ENCODE peak calls at places on chromosomes 16 and 17, in six cellular contexts. Z, B, M, E, L and H are unnamed samples.

GRCh38 chr17:62713096-62713870 is 85.8 kb downstream of the MRC2 start:
- DNase-seq in Z (no peak), B (no peak), M (no peak), E (no peak), L (no peak), H (no peak)

GRCh38 chr17:38469875-38470274 is 41.6 kb downstream of the ARHGAP23 start:
- DNase-seq in Z (no peak), B (no peak), M (peak; percentile 69), E (no peak), L (no peak), H (peak; percentile 58)

GRCh38 chr17:65730711-65731169 is 169.3 kb upstream of the AXIN2 start:
- DNase-seq in Z (no peak), B (no peak), M (peak; percentile 92), E (no peak), L (no peak), H (peak; percentile 44)

GRCh38 chr16:58907297-58907696 is 173.2 kb upstream of the GOT2 start:
- DNase-seq in Z (no peak), B (no peak), M (no peak), E (no peak), L (no peak), H (no peak)

GRCh38 chr17:19345486-19346350 is 16.8 kb downstream of the B9D1 start:
- DNase-seq in Z (no peak), B (no peak), M (no peak), E (no peak), L (no peak), H (no peak)

GRCh38 chr16:85392756-85393673 is 220.1 kb upstream of the GSE1 start:
- DNase-seq in Z (no peak), B (no peak), M (no peak), E (peak; percentile 34), L (no peak), H (no peak)

GRCh38 chr16:78237856-78238255 is 138.4 kb downstream of the WWOX start:
- DNase-seq in Z (no peak), B (no peak), M (no peak), E (no peak), L (no peak), H (no peak)

GRCh38 chr17:11999715-12000114 is 2.4 kb upstream of the ZNF18 start:
- DNase-seq in Z (no peak), B (no peak), M (no peak), E (no peak), L (no peak), H (no peak)

GRCh38 chr17:33039874-33040273 is 48.2 kb downstream of the SPACA3 start:
- DNase-seq in Z (no peak), B (no peak), M (peak; percentile 69), E (no peak), L (no peak), H (peak; percentile 67)

GRCh38 chr16:79064259-79064658 is 536.3 kb downstream of the MAF start:
- DNase-seq in Z (no peak), B (no peak), M (no peak), E (no peak), L (no peak), H (no peak)

GRCh38 chr17:49414271-49414621 is 436 bp downstream of the PHB1 start:
- DNase-seq in Z (no peak), B (peak; percentile 12), M (peak; percentile 9), E (no peak), L (no peak), H (no peak)

GRCh38 chr17:61202564-61202963 is 197.1 kb upstream of the TBX2 start:
- DNase-seq in Z (no peak), B (no peak), M (peak; percentile 44), E (no peak), L (no peak), H (no peak)

GRCh38 chr17:33522623-33523022 is 229.5 kb upstream of the ASIC2 start:
- DNase-seq in Z (no peak), B (no peak), M (no peak), E (no peak), L (no peak), H (no peak)

GRCh38 chr16:88784074-88784855 is 755 bp downstream of the PIEZO1 start:
- DNase-seq in Z (peak; percentile 62), B (peak; percentile 82), M (peak; percentile 74), E (peak; percentile 82), L (peak; percentile 67), H (peak; percentile 85)

GRCh38 chr16:11133344-11133921 is 122.6 kb downstream of the SOCS1 start:
- DNase-seq in Z (no peak), B (peak; percentile 86), M (peak; percentile 97), E (peak; percentile 73), L (peak; percentile 37), H (peak; percentile 96)

GRCh38 chr17:82752371-82753200 is 721 bp downstream of the TBCD start:
- DNase-seq in Z (peak; percentile 46), B (peak; percentile 52), M (peak; percentile 9), E (peak; percentile 71), L (no peak), H (peak; percentile 22)

GRCh38 chr17:71441098-71441497 is 679.7 kb upstream of the SOX9 start:
- DNase-seq in Z (no peak), B (no peak), M (peak; percentile 82), E (no peak), L (no peak), H (peak; percentile 54)

GRCh38 chr17:42313773-42314566 is 25.7 kb downstream of the STAT5A start:
- DNase-seq in Z (no peak), B (no peak), M (no peak), E (no peak), L (no peak), H (no peak)

GRCh38 chr17:78407387-78407990 is 29.0 kb downstream of the PGS1 start:
- DNase-seq in Z (no peak), B (peak; percentile 42), M (peak; percentile 68), E (no peak), L (no peak), H (no peak)

GRCh38 chr17:31309525-31309924 is 4.3 kb downstream of the EVI2B start:
- DNase-seq in Z (peak; percentile 85), B (no peak), M (no peak), E (no peak), L (no peak), H (no peak)

GRCh38 chr16:47477680-47478079 is 16.5 kb downstream of the PHKB start:
- DNase-seq in Z (no peak), B (no peak), M (peak; percentile 35), E (no peak), L (no peak), H (no peak)

GRCh38 chr16:27168790-27169189 is 34.5 kb upstream of the KDM8 start:
- DNase-seq in Z (no peak), B (no peak), M (no peak), E (no peak), L (no peak), H (no peak)

GRCh38 chr16:71356051-71356740 is 2.3 kb upstream of the CALB2 start:
- DNase-seq in Z (no peak), B (no peak), M (no peak), E (no peak), L (no peak), H (no peak)

GRCh38 chr17:5032865-5033264 is 2.4 kb downstream of the SLC52A1 start:
- DNase-seq in Z (no peak), B (no peak), M (no peak), E (no peak), L (no peak), H (no peak)

GRCh38 chr17:62933986-62934385 is 32.0 kb upstream of the TANC2 start:
- DNase-seq in Z (no peak), B (peak; percentile 57), M (peak; percentile 29), E (no peak), L (no peak), H (no peak)

GRCh38 chr17:40341808-40342574 is 22.5 kb downstream of the GJD3 start:
- DNase-seq in Z (no peak), B (peak; percentile 78), M (peak; percentile 64), E (peak; percentile 92), L (peak; percentile 64), H (peak; percentile 57)

GRCh38 chr17:3043737-3044365 is 19.6 kb downstream of the OR1D5 start:
- DNase-seq in Z (peak; percentile 34), B (no peak), M (no peak), E (no peak), L (no peak), H (no peak)
- TF ChIP-seq CTCF in Z (peak; percentile 77), B (no peak), M (peak; percentile 32), E (no peak), L (no peak), H (peak; percentile 19)

GRCh38 chr17:3479988-3480387 is 4.2 kb downstream of the ASPA start:
- DNase-seq in Z (no peak), B (no peak), M (no peak), E (no peak), L (no peak), H (no peak)

GRCh38 chr17:3474212-3474611 is 1.6 kb upstream of the ASPA start:
- DNase-seq in Z (no peak), B (no peak), M (peak; percentile 27), E (no peak), L (no peak), H (peak; percentile 6)

GRCh38 chr17:3472137-3472536 is 518 bp upstream of the SPATA22 start:
- DNase-seq in Z (no peak), B (no peak), M (no peak), E (no peak), L (no peak), H (no peak)

GRCh38 chr17:3475155-3475808 is 515 bp upstream of the ASPA start:
- DNase-seq in Z (no peak), B (no peak), M (peak; percentile 6), E (no peak), L (no peak), H (no peak)

GRCh38 chr17:3475812-3476686 is at the start of gene ASPA:
- DNase-seq in Z (no peak), B (no peak), M (peak; percentile 9), E (no peak), L (no peak), H (peak; percentile 46)
- H3K4me3 ChIP-seq in Z (no peak within 1 kb of the TSS), B (no peak within 1 kb of the TSS), M (peak within 1 kb of the TSS; percentile 32), E (peak within 1 kb of the TSS; percentile 61), L (no peak within 1 kb of the TSS), H (peak within 1 kb of the TSS; percentile 63)

DNA sequence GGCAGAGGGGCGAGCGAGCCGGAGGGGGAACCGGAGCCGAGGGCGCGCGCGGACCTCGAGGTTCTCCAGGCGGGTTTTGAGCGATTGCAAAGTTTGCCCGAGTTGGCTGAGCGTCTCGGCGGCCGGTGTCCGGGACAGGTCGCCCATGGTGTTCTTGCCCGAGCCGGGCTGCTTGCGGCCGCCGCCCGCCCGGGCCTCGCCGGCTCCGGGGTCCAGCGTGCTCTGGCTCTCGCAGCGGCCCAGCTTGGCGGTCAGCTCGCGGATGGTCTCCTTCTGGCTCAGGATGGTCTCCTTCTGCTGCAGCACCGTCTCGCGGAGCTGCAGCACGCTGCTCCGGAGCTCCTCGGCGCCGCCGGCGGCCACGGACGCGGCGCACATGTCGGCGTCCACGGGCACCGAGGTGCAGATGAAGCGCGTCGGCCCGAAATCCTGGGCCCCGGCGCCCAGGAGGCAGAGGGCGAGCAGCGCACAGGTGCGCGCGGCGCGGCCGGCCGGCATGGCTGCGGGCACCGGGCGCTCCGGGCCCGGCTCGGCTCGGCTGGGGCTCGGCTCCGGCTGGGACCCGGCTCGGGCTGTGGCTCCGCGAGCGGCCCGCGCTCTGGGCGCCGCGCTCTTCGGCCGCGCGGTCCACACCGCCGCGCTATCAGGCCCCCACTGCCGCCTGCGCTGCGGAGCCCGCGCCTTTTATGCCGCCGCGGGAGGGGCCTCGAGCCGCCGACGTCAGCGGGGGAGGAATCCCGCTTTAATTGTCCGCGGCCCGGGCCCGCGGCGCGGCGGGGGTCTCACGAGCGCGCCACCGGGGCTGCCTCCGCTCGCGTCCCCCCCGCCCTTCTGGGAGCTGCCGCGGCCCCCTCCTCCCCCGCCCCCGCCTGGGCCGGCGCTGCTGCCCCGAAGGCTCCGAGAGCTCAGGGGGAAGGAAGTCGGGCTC is at the start of gene NPTX1:
- DNase-seq in Z (no peak), B (peak; percentile 42), M (peak; percentile 18), E (no peak), L (no peak), H (no peak)
- TF ChIP-seq CTCF in Z (no peak), B (no peak), M (no peak), E (no peak), L (no peak), H (no peak)

GRCh38 chr16:66383551-66383950 is 17.1 kb downstream of the CDH5 start:
- DNase-seq in Z (no peak), B (no peak), M (no peak), E (no peak), L (no peak), H (no peak)
- H3K4me3 ChIP-seq in Z (no peak overlapping the region), B (no peak overlapping the region), M (no peak overlapping the region), E (no peak overlapping the region), L (no peak overlapping the region), H (no peak overlapping the region)